ENCODE peak calls at places on chromosomes 5 and 9, in six cellular contexts. T, S, F, Q, Z and W are unnamed samples.

GRCh38 chr5:93594591-93595419 is 11.8 kb downstream of the NR2F1 start:
- DNase-seq in Q (no peak), T (no peak), Z (no peak), S (no peak), F (no peak), W (no peak)

GRCh38 chr5:54803381-54804025 is 181.9 kb downstream of the ESM1 start:
- DNase-seq in T (no peak), Z (no peak), F (no peak), S (no peak), Q (no peak), W (no peak)

GRCh38 chr5:54388811-54389210 is 66.7 kb upstream of the HSPB3 start:
- DNase-seq in T (no peak), S (no peak), Z (no peak), Q (no peak), F (no peak), W (no peak)

GRCh38 chr5:129905467-129906176 is 1.4 kb downstream of the CHSY3 start:
- DNase-seq in Q (no peak), S (peak; percentile 65), F (no peak), Z (no peak), T (no peak), W (no peak)

GRCh38 chr5:83321656-83322055 is 149.9 kb upstream of the VCAN start:
- DNase-seq in T (no peak), F (no peak), Z (no peak), S (no peak), Q (no peak), W (no peak)

GRCh38 chr9:132027752-132028666 is 51.7 kb downstream of the MED27 start:
- DNase-seq in S (no peak), Z (no peak), F (no peak), T (no peak), Q (no peak), W (no peak)

GRCh38 chr9:95103385-95104087 is 214.0 kb downstream of the FANCC start:
- DNase-seq in S (no peak), T (no peak), Q (peak; percentile 28), Z (no peak), F (no peak), W (no peak)

GRCh38 chr9:10876333-10876732 is 263.5 kb upstream of the PTPRD start:
- DNase-seq in S (no peak), Z (no peak), T (no peak), Q (no peak), F (no peak), W (no peak)

GRCh38 chr5:30505014-30505886 is 688.2 kb upstream of the CDH6 start:
- DNase-seq in S (no peak), T (no peak), Q (peak; percentile 97), Z (no peak), F (no peak), W (no peak)

GRCh38 chr9:99828417-99829176 is 6.9 kb downstream of the NR4A3 start:
- DNase-seq in Z (no peak), S (peak; percentile 68), T (no peak), Q (no peak), F (no peak), W (no peak)

GRCh38 chr9:76607730-76608475 is 148.9 kb downstream of the GCNT1 start:
- DNase-seq in F (no peak), T (no peak), S (no peak), Z (no peak), Q (no peak), W (no peak)
- H3K4me1 ChIP-seq in F (peaks cover 10% of the 10 kb centered on the region), T (no peaks in the 10 kb centered on the region), S (no peaks in the 10 kb centered on the region), Z (no peaks in the 10 kb centered on the region), Q (no peaks in the 10 kb centered on the region), W (no peaks in the 10 kb centered on the region)

GRCh38 chr9:33080534-33080933 is 4.1 kb upstream of the SMU1 start:
- DNase-seq in Z (no peak), Q (no peak), S (no peak), T (no peak), F (no peak), W (no peak)
- TF ChIP-seq ZNF274 in Z (no peak), Q (no peak), S (no peak), T (no peak), F (no peak), W (no peak)

GRCh38 chr9:124852121-124852828 is 985 bp upstream of the WDR38 start:
- DNase-seq in Q (no peak), Z (no peak), F (no peak), S (no peak), T (no peak), W (no peak)

GRCh38 chr9:124853605-124854143 is 414 bp downstream of the WDR38 start:
- DNase-seq in Q (no peak), S (no peak), Z (no peak), T (no peak), F (no peak), W (no peak)

GRCh38 chr9:124854161-124854560 is 901 bp downstream of the WDR38 start:
- DNase-seq in S (no peak), Q (no peak), F (no peak), T (no peak), Z (no peak), W (no peak)

GRCh38 chr9:124854822-124855221 is 1.6 kb downstream of the WDR38 start:
- DNase-seq in S (no peak), Z (no peak), T (no peak), Q (no peak), F (no peak), W (no peak)

GRCh38 chr9:124852829-124853531 is at the start of gene WDR38:
- DNase-seq in Q (peak; percentile 77), S (peak; percentile 92), F (no peak), T (peak; percentile 78), Z (peak; percentile 86), W (no peak)
- H3K4me1 ChIP-seq in Q (peaks cover 38% of the 10 kb centered on the region), S (no peaks in the 10 kb centered on the region), F (peaks cover 5% of the 10 kb centered on the region), T (peaks cover 30% of the 10 kb centered on the region), Z (peaks cover 46% of the 10 kb centered on the region), W (peaks cover 24% of the 10 kb centered on the region)

GRCh38 chr9:8816361-8816760 is 1016.8 kb upstream of the DMAC1 start:
- DNase-seq in F (no peak), T (no peak), Q (no peak), Z (no peak), S (no peak), W (no peak)
- TF ChIP-seq ZNF274 in F (no peak), T (no peak), Q (no peak), Z (no peak), S (no peak), W (no peak)

GRCh38 chr9:106106396-106106795 is 412.1 kb downstream of the TMEM38B start:
- DNase-seq in T (no peak), F (no peak), S (no peak), Q (no peak), Z (no peak), W (no peak)

GRCh38 chr9:106110483-106110882 is 416.1 kb downstream of the TMEM38B start:
- DNase-seq in F (no peak), S (no peak), T (no peak), Q (no peak), Z (no peak), W (no peak)

GRCh38 chr9:106107716-106108115 is 413.4 kb downstream of the TMEM38B start:
- DNase-seq in T (no peak), F (no peak), S (no peak), Z (no peak), Q (no peak), W (no peak)

GRCh38 chr9:106111039-106111740 is 416.8 kb downstream of the TMEM38B start:
- DNase-seq in Z (no peak), T (no peak), S (no peak), F (no peak), Q (no peak), W (no peak)
- H3K4me1 ChIP-seq in Z (no peaks in the 10 kb centered on the region), T (no peaks in the 10 kb centered on the region), S (no peaks in the 10 kb centered on the region), F (no peaks in the 10 kb centered on the region), Q (no peaks in the 10 kb centered on the region), W (no peaks in the 10 kb centered on the region)